ENCODE peak calls at places on chromosomes 13 and 19, in five cellular contexts. One of them, this sample, is unnamed.
A peak's percentile ranks its signal among the peaks of the same experiment; 100 is the strongest.

GRCh38 chr13:107301724-107302374 is 733.9 kb upstream of the ARGLU1 start:
- DNase-seq in activated T-cell treated with anti-CD3 and anti-CD28 coated beads for 1 hour: no peak
- DNase-seq in CD4-positive, CD25-positive, alpha-beta regulatory T cell: no peak
- DNase-seq in cortex of kidney: no peak
- DNase-seq in HFFc6: no peak
- DNase-seq in this sample: no peak

GRCh38 chr13:99280166-99280565 is 22.0 kb upstream of the GPR18 start:
- DNase-seq in cortex of kidney: no peak
- DNase-seq in activated T-cell treated with anti-CD3 and anti-CD28 coated beads for 1 hour: no peak
- DNase-seq in HFFc6: no peak
- DNase-seq in CD4-positive, CD25-positive, alpha-beta regulatory T cell: no peak
- DNase-seq in this sample: peak; percentile 26

GRCh38 chr19:44553478-44554171 is 24.1 kb upstream of the CEACAM20 start:
- DNase-seq in CD4-positive, CD25-positive, alpha-beta regulatory T cell: no peak
- DNase-seq in cortex of kidney: no peak
- DNase-seq in HFFc6: no peak
- DNase-seq in activated T-cell treated with anti-CD3 and anti-CD28 coated beads for 1 hour: no peak
- DNase-seq in this sample: no peak

GRCh38 chr19:21697171-21697570 is 70.2 kb downstream of the ZNF100 start:
- DNase-seq in HFFc6: no peak
- DNase-seq in cortex of kidney: no peak
- DNase-seq in CD4-positive, CD25-positive, alpha-beta regulatory T cell: no peak
- DNase-seq in activated T-cell treated with anti-CD3 and anti-CD28 coated beads for 1 hour: no peak
- DNase-seq in this sample: no peak

GRCh38 chr19:33399081-33399744 is 25.7 kb downstream of the CEBPG start:
- DNase-seq in HFFc6: no peak
- DNase-seq in cortex of kidney: no peak
- DNase-seq in activated T-cell treated with anti-CD3 and anti-CD28 coated beads for 1 hour: no peak
- DNase-seq in CD4-positive, CD25-positive, alpha-beta regulatory T cell: no peak
- DNase-seq in this sample: no peak

GRCh38 chr13:59603646-59604045 is 560.1 kb downstream of the DIAPH3 start:
- DNase-seq in CD4-positive, CD25-positive, alpha-beta regulatory T cell: no peak
- DNase-seq in cortex of kidney: no peak
- DNase-seq in HFFc6: no peak
- DNase-seq in activated T-cell treated with anti-CD3 and anti-CD28 coated beads for 1 hour: no peak
- DNase-seq in this sample: no peak

GRCh38 chr19:14440049-14440448 is 6.9 kb downstream of the PKN1 start:
- DNase-seq in HFFc6: no peak
- DNase-seq in activated T-cell treated with anti-CD3 and anti-CD28 coated beads for 1 hour: peak; percentile 66
- DNase-seq in cortex of kidney: no peak
- DNase-seq in CD4-positive, CD25-positive, alpha-beta regulatory T cell: peak; percentile 88
- DNase-seq in this sample: no peak

GRCh38 chr13:39712626-39713025 is 57.2 kb downstream of the COG6 start:
- DNase-seq in CD4-positive, CD25-positive, alpha-beta regulatory T cell: no peak
- DNase-seq in cortex of kidney: no peak
- DNase-seq in HFFc6: no peak
- DNase-seq in activated T-cell treated with anti-CD3 and anti-CD28 coated beads for 1 hour: no peak
- DNase-seq in this sample: no peak

GRCh38 chr13:41621716-41622508 is 164.6 kb downstream of the RGCC start:
- DNase-seq in activated T-cell treated with anti-CD3 and anti-CD28 coated beads for 1 hour: no peak
- DNase-seq in CD4-positive, CD25-positive, alpha-beta regulatory T cell: no peak
- DNase-seq in cortex of kidney: no peak
- DNase-seq in HFFc6: peak; percentile 8
- DNase-seq in this sample: no peak

GRCh38 chr13:114079601-114080536 is 52.6 kb downstream of the RASA3 start:
- DNase-seq in CD4-positive, CD25-positive, alpha-beta regulatory T cell: no peak
- DNase-seq in HFFc6: no peak
- DNase-seq in activated T-cell treated with anti-CD3 and anti-CD28 coated beads for 1 hour: no peak
- DNase-seq in cortex of kidney: no peak
- DNase-seq in this sample: no peak

GRCh38 chr13:110705356-110705825 is 525 bp downstream of the CARS2 start:
- DNase-seq in activated T-cell treated with anti-CD3 and anti-CD28 coated beads for 1 hour: no peak
- DNase-seq in CD4-positive, CD25-positive, alpha-beta regulatory T cell: no peak
- DNase-seq in HFFc6: no peak
- DNase-seq in cortex of kidney: no peak
- DNase-seq in this sample: no peak

GRCh38 chr19:15199652-15200574 is 882 bp downstream of the NOTCH3 start:
- DNase-seq in activated T-cell treated with anti-CD3 and anti-CD28 coated beads for 1 hour: no peak
- DNase-seq in CD4-positive, CD25-positive, alpha-beta regulatory T cell: no peak
- DNase-seq in HFFc6: no peak
- DNase-seq in cortex of kidney: no peak
- DNase-seq in this sample: no peak

GRCh38 chr19:34096020-34096915 is 76.0 kb upstream of the LSM14A start:
- DNase-seq in cortex of kidney: no peak
- DNase-seq in activated T-cell treated with anti-CD3 and anti-CD28 coated beads for 1 hour: no peak
- DNase-seq in HFFc6: peak; percentile 43
- DNase-seq in CD4-positive, CD25-positive, alpha-beta regulatory T cell: peak; percentile 48
- DNase-seq in this sample: peak; percentile 50

GRCh38 chr13:99496322-99497142 is 4.7 kb upstream of the TM9SF2 start:
- DNase-seq in CD4-positive, CD25-positive, alpha-beta regulatory T cell: peak; percentile 92
- DNase-seq in activated T-cell treated with anti-CD3 and anti-CD28 coated beads for 1 hour: peak; percentile 42
- DNase-seq in cortex of kidney: no peak
- DNase-seq in HFFc6: peak; percentile 20
- DNase-seq in this sample: peak; percentile 78

This sample was measured in HT1080.